ENCODE peak calls at places on chromosomes 4 and X, in four cellular contexts. A is cardiac muscle cell, U is uterus, S is adrenal gland. X is an unnamed sample.

GRCh38 chrX:134677332-134677731 is 19.1 kb upstream of the PLAC1 start:
- DNase-seq in A (no peak), S (no peak), U (no peak), X (no peak)

GRCh38 chr4:21018817-21019216 is 318.6 kb downstream of the PACRGL start:
- DNase-seq in S (no peak), U (no peak), A (no peak), X (no peak)

GRCh38 chr4:45036677-45037076 is 310.3 kb upstream of the GNPDA2 start:
- DNase-seq in S (no peak), A (no peak), U (no peak), X (no peak)

GRCh38 chrX:129665916-129666644 is 11.3 kb upstream of the APLN start:
- DNase-seq in A (peak; percentile 84), S (peak; percentile 55), U (no peak), X (no peak)

GRCh38 chrX:135544338-135544948 is 24.0 kb downstream of the INTS6L start:
- DNase-seq in A (no peak), U (no peak), S (peak; percentile 39), X (no peak)

GRCh38 chr4:112327950-112328349 is 30.8 kb downstream of the ALPK1 start:
- DNase-seq in S (no peak), A (peak; percentile 74), U (no peak), X (no peak)

GRCh38 chrX:143664302-143664701 is 28.4 kb upstream of the SLITRK4 start:
- DNase-seq in S (no peak), U (no peak), A (peak; percentile 23), X (no peak)

GRCh38 chrX:6159468-6159867 is 69.2 kb downstream of the NLGN4X start:
- DNase-seq in S (no peak), A (no peak), U (no peak), X (no peak)

GRCh38 chrX:27132851-27133250 is 330.3 kb downstream of the PPP4R3C start:
- DNase-seq in S (no peak), U (no peak), A (no peak), X (no peak)

GRCh38 chrX:53717205-53717604 is 30.7 kb upstream of the HUWE1 start:
- DNase-seq in S (no peak), U (no peak), A (no peak), X (no peak)

GRCh38 chrX:44244008-44244407 is 99.5 kb downstream of the EFHC2 start:
- DNase-seq in S (no peak), A (peak; percentile 49), U (no peak), X (no peak)

GRCh38 chr4:51895816-51896408 is 53.0 kb downstream of the DCUN1D4 start:
- DNase-seq in A (peak; percentile 69), U (peak; percentile 54), S (peak; percentile 70), X (no peak)

GRCh38 chrX:50941638-50942037 is 31.1 kb downstream of the BMP15 start:
- DNase-seq in U (no peak), S (no peak), A (peak; percentile 0), X (no peak)

GRCh38 chrX:134603806-134604700 is 54.2 kb downstream of the PLAC1 start:
- DNase-seq in A (peak; percentile 92), S (peak; percentile 46), U (peak; percentile 43), X (no peak)

GRCh38 chr4:69075061-69075792 is 21.0 kb upstream of the UGT2B7 start:
- DNase-seq in U (no peak), S (no peak), A (no peak), X (no peak)

GRCh38 chr4:155271557-155271956 is 63.1 kb downstream of the NPY2R start:
- DNase-seq in A (peak; percentile 9), U (no peak), S (no peak), X (no peak)

GRCh38 chr4:853416-853781 is 27.5 kb upstream of the CPLX1 start:
- DNase-seq in U (no peak), A (no peak), S (no peak), X (peak; percentile 87)

GRCh38 chr4:97819314-97819713 is 324.0 kb downstream of the STPG2 start:
- DNase-seq in U (no peak), A (no peak), S (no peak), X (no peak)

GRCh38 chrX:118723376-118723775 is 4.0 kb upstream of the IL13RA1 start:
- DNase-seq in S (no peak), A (no peak), U (no peak), X (no peak)

GRCh38 chr4:1544861-1545275 is 138.6 kb upstream of the NKX1-1 start:
- DNase-seq in S (no peak), U (no peak), A (no peak), X (peak; percentile 82)

GRCh38 chr4:113278324-113278934 is 229.0 kb downstream of the ANK2 start:
- DNase-seq in A (peak; percentile 91), U (peak; percentile 69), S (peak; percentile 74), X (no peak)

GRCh38 chrX:41481264-41482109 is 34.3 kb downstream of the NYX start:
- DNase-seq in A (no peak), U (no peak), S (no peak), X (no peak)

GRCh38 chrX:133776072-133776471 is 209.3 kb downstream of the GPC3 start:
- DNase-seq in S (peak; percentile 26), U (no peak), A (peak; percentile 6), X (no peak)

GRCh38 chrX:50202539-50202938 is 1.7 kb upstream of the AKAP4 start:
- DNase-seq in U (no peak), S (no peak), A (no peak), X (no peak)

GRCh38 chrX:130079824-130080406 is 30.4 kb downstream of the ELF4 start:
- DNase-seq in S (peak; percentile 79), U (peak; percentile 73), A (peak; percentile 84), X (no peak)

GRCh38 chr4:46839128-46839527 is 69.9 kb downstream of the COX7B2 start:
- DNase-seq in U (no peak), A (no peak), S (no peak), X (no peak)

GRCh38 chr4:184575306-184575705 is 73.9 kb downstream of the CASP3 start:
- DNase-seq in U (no peak), A (no peak), S (no peak), X (no peak)

GRCh38 chrX:23554304-23554703 is 113.0 kb upstream of the PRDX4 start:
- DNase-seq in U (no peak), A (peak; percentile 60), S (no peak), X (no peak)

GRCh38 chrX:21586001-21586400 is 72.1 kb downstream of the KLHL34 start:
- DNase-seq in S (no peak), U (no peak), A (no peak), X (no peak)

GRCh38 chr4:143514432-143514831 is 930 bp downstream of the SMARCA5 start:
- DNase-seq in A (peak; percentile 69), U (peak; percentile 25), S (peak; percentile 54), X (no peak)

GRCh38 chr4:118954246-118954645 is 65.6 kb downstream of the SYNPO2 start:
- DNase-seq in A (peak; percentile 67), U (no peak), S (no peak), X (no peak)
- TF ChIP-seq CTCF in A (peak; percentile 51), U (no peak), S (no peak), X (peak; percentile 75)

DNA sequence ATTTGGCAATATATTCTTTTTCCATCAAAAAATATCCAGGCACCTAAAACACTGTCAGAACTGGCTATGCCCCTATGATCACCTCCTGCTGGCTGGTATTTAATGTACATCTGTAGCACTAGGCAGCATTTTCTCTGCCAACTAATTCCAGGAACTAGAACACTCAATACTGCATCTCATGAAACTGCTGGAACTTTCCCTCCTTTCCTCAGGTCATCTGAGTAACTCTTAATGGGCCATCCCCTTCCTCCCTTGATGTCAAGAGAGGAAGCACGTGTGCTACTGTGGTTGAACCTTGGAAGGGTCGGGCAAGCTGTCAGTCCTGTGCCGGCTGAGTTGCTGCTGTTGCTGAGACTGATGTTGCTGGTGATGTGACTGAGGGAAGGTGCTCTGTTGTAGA is 39.4 kb downstream of the TMEM165 start:
- DNase-seq in S (no peak), U (no peak), A (peak; percentile 52), X (no peak)
- TF ChIP-seq CTCF in S (no peak), U (no peak), A (peak; percentile 45), X (peak; percentile 70)

DNA sequence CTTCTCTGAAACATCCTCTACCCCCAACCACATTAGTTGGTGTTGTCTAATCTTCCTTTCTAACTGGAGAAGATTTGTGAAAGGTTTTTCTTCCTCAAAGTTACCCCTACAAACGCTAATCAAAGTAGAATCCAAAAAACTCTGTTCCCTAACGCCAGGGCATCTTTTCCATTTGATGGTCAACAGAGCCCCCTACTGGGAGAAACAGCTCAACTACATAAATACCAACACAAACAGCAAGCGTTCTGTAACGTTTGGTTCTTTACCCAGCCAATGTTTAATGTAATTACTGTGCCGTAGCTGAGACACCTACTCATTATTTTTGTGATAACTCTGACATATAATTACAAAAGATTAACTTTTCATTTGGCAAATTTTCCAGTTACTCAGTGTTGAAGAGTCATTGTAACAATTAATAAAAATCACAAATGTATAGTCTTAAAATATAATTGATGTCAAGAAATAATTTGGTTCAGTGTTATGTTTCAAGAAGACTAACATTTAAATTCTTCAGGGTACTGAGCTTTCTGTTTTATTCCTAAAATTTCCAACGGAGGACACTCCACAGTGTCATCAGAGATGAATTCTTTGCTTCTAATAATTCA is 94.9 kb upstream of the TBC1D9 start:
- DNase-seq in A (peak; percentile 78), U (peak; percentile 57), S (peak; percentile 59), X (no peak)
- TF ChIP-seq CTCF in A (peak; percentile 72), U (peak; percentile 74), S (peak; percentile 60), X (peak; percentile 98)

GRCh38 chr4:152635876-152636275 is 43.9 kb downstream of the TMEM154 start:
- DNase-seq in A (peak; percentile 77), S (no peak), U (no peak), X (no peak)

GRCh38 chr4:152644130-152644529 is 35.7 kb downstream of the TMEM154 start:
- DNase-seq in U (no peak), A (no peak), S (no peak), X (no peak)

GRCh38 chr4:152643153-152644035 is 36.4 kb downstream of the TMEM154 start:
- DNase-seq in A (peak; percentile 46), U (no peak), S (no peak), X (no peak)

DNA sequence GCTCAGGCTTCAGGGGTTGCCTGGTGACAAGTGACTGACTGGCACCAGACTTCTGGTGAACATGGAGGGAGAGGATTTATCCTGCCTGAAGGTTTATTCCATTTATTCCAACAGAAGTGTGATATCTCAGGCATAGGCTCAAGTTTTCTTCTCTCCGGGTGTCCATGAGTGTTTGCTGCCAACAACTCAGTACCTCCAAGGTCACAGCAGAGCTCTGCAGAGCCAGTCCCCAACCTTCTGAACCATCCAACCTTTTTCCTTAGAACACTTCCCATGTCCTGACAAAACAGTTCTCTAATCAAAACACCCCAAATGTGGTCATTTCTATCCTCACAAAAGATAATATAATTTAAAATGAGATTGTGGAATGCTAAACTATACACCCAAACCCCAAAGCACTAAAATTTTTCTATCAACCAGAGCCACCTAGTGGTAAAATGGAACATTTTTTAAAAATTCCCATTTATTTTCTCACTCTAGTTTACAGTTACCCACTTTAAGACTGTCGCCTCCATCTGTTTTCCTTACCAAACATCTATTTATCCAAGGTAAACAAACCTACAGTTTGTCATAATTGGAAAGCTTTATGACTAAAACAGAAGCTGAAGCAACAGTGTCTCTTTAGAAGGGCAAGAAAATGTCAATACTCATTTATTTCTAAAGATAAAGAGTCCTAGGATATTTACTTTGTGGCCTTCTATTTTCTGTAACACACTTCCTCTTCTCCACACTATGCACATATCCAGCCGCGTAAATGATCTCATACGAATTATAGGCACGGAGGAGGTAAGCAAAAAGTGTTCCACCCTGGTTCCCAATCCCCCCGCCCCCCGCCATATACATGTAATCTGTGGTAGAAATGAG is 39.5 kb downstream of the TMEM154 start:
- DNase-seq in U (no peak), S (peak; percentile 27), A (peak; percentile 41), X (no peak)
- TF ChIP-seq CTCF in U (peak; percentile 56), S (peak; percentile 61), A (peak; percentile 47), X (peak; percentile 92)

GRCh38 chr4:55124337-55125076 is 888 bp downstream of the KDR start:
- DNase-seq in S (no peak), U (peak; percentile 21), A (peak; percentile 58), X (no peak)
- TF ChIP-seq CTCF in S (no peak), U (no peak), A (no peak), X (no peak)

GRCh38 chrX:113422323-113422722 is 581.7 kb upstream of the AMOT start:
- DNase-seq in S (no peak), A (no peak), U (no peak), X (no peak)
- TF ChIP-seq CTCF in S (no peak), A (no peak), U (no peak), X (no peak)

X was measured in chondrocyte.